ENCODE peak calls at places on chromosomes 5 and 9, in four cellular contexts. N is HAP-1, L is H7, B is astrocyte of the cerebellum. R is an unnamed sample.

GRCh38 chr5:96087939-96088338 is 126.3 kb upstream of the ELL2 start:
- DNase-seq in B (no peak), L (no peak), N (no peak), R (no peak)

GRCh38 chr9:125649826-125650225 is 57.2 kb downstream of the MAPKAP1 start:
- DNase-seq in N (no peak), L (no peak), B (no peak), R (no peak)

GRCh38 chr9:77011973-77012817 is 7.3 kb upstream of the FOXB2 start:
- DNase-seq in B (no peak), N (peak; percentile 45), L (peak; percentile 88), R (no peak)

GRCh38 chr9:86783884-86784283 is 163.4 kb downstream of the GAS1 start:
- DNase-seq in B (no peak), N (no peak), L (no peak), R (peak; percentile 68)

GRCh38 chr9:127783111-127783621 is 2.7 kb upstream of the CDK9 start:
- DNase-seq in B (no peak), L (peak; percentile 66), N (no peak), R (no peak)

GRCh38 chr5:168364738-168365550 is 73.5 kb downstream of the WWC1 start:
- DNase-seq in N (no peak), B (peak; percentile 9), L (peak; percentile 54), R (peak; percentile 38)

GRCh38 chr5:98556707-98557106 is 216.8 kb upstream of the RGMB start:
- DNase-seq in B (no peak), L (no peak), N (no peak), R (peak; percentile 45)

GRCh38 chr5:179267071-179267670 is 78.1 kb downstream of the ADAMTS2 start:
- DNase-seq in L (peak; percentile 81), N (no peak), B (no peak), R (no peak)

GRCh38 chr5:143244000-143244736 is 159.3 kb downstream of the NR3C1 start:
- DNase-seq in B (peak; percentile 94), L (no peak), N (no peak), R (peak; percentile 94)

GRCh38 chr9:6410653-6411052 is 2.3 kb upstream of the UHRF2 start:
- DNase-seq in L (no peak), N (no peak), B (no peak), R (no peak)

GRCh38 chr5:169956126-169956525 is 24.2 kb downstream of the INSYN2B start:
- DNase-seq in N (no peak), L (no peak), B (no peak), R (no peak)

GRCh38 chr5:50646591-50646990 is 19.8 kb upstream of the PARP8 start:
- DNase-seq in N (no peak), L (no peak), B (no peak), R (no peak)

GRCh38 chr9:5438301-5439162 is 807 bp upstream of the PLGRKT start:
- DNase-seq in L (no peak), N (no peak), B (no peak), R (no peak)

GRCh38 chr9:98971168-98971914 is 27.6 kb downstream of the COL15A1 start:
- DNase-seq in N (no peak), B (no peak), L (peak; percentile 60), R (no peak)

GRCh38 chr5:21164425-21164824 is 1176.4 kb upstream of the CDH18 start:
- DNase-seq in B (no peak), L (no peak), N (no peak), R (no peak)

GRCh38 chr5:142024771-142025304 is 12.0 kb upstream of the GNPDA1 start:
- DNase-seq in L (peak; percentile 91), N (peak; percentile 91), B (no peak), R (peak; percentile 32)

GRCh38 chr9:89529243-89530030 is 31.5 kb upstream of the SEMA4D start:
- DNase-seq in N (no peak), B (no peak), L (no peak), R (no peak)

GRCh38 chr5:8386889-8387288 is 517.9 kb downstream of the MTRR start:
- DNase-seq in N (no peak), B (no peak), L (no peak), R (no peak)

GRCh38 chr9:91186311-91187101 is 175.2 kb downstream of the AUH start:
- DNase-seq in B (no peak), N (no peak), L (no peak), R (no peak)

GRCh38 chr9:105219291-105219805 is 25.1 kb upstream of the SLC44A1 start:
- DNase-seq in N (no peak), L (no peak), B (no peak), R (no peak)

GRCh38 chr9:97500765-97501176 is 695 bp upstream of the TMOD1 start:
- DNase-seq in B (no peak), L (no peak), N (no peak), R (no peak)

GRCh38 chr5:119290161-119290569 is 65.7 kb upstream of the TNFAIP8 start:
- DNase-seq in N (no peak), B (no peak), L (no peak), R (no peak)

GRCh38 chr5:124408738-124409453 is 337.5 kb downstream of the ZNF608 start:
- DNase-seq in N (no peak), B (no peak), L (no peak), R (no peak)

GRCh38 chr9:107890921-107891465 is 401.4 kb upstream of the KLF4 start:
- DNase-seq in L (no peak), N (no peak), B (no peak), R (no peak)

GRCh38 chr9:133089271-133089671 is 27.5 kb downstream of the CEL start:
- DNase-seq in L (peak; percentile 73), N (no peak), B (no peak), R (no peak)

GRCh38 chr5:165630211-165630866 is 2124.9 kb downstream of the MAT2B start:
- DNase-seq in B (peak; percentile 62), N (peak; percentile 91), L (peak; percentile 65), R (peak; percentile 10)

GRCh38 chr9:14346826-14347407 is 33.0 kb upstream of the NFIB start:
- DNase-seq in N (no peak), L (peak; percentile 78), B (no peak), R (no peak)

GRCh38 chr9:129258124-129258822 is 80.2 kb upstream of the IER5L start:
- DNase-seq in N (peak; percentile 86), B (peak; percentile 62), L (peak; percentile 99), R (peak; percentile 70)

DNA sequence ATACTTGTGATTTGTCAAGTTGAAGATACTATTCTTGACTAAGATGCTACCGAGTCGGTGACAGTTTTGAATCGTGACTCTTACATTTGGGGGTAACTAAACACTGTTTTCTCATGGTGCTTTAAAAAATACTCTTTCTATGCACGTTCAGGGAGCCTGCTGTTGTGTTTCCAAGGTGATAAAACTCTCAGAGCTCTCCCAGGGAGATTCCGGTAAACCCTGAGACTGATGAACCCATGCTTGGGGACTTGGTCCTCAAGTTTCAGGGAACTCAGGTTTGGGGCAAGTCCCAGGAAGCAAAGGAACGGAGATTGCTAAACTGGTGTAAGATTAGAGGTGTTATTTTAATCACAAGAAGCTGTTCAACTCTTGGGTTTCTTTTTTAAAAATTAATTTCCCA is 1.4 kb downstream of the GDA start:
- DNase-seq in L (no peak), N (no peak), B (no peak), R (no peak)
- H3K4me3 ChIP-seq in L (no peak overlapping the region), N (no peak overlapping the region), B (no peak overlapping the region), R (no peak overlapping the region)

GRCh38 chr5:111364992-111365391 is 140.8 kb downstream of the CAMK4 start:
- DNase-seq in B (peak; percentile 3), N (no peak), L (no peak), R (no peak)
- H3K4me3 ChIP-seq in B (no peak overlapping the region), N (no peak overlapping the region), L (no peak overlapping the region), R (no peak overlapping the region)

DNA sequence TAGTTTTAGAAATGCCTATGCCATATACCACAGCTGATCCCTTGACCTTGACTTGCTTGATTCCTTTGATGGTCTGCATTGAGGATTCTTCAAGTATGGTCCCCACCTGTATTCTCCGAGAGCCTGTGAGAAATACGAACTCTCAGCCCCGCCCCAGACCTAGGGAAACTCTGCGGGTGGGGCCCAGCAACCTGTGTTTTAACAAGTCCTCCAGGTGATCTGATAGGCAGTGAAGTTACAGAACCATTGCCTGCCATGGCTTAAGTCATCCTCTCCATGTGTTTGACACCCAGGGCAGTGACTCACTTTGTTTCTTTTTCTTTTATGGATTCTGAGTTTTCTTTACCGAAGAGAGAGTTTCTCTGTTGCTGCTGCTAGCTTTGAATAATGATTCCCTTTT is 18.5 kb downstream of the FRMPD1 start:
- DNase-seq in N (no peak), L (no peak), B (no peak), R (no peak)
- H3K4me3 ChIP-seq in N (no peak overlapping the region), L (no peak overlapping the region), B (no peak overlapping the region), R (no peak overlapping the region)

DNA sequence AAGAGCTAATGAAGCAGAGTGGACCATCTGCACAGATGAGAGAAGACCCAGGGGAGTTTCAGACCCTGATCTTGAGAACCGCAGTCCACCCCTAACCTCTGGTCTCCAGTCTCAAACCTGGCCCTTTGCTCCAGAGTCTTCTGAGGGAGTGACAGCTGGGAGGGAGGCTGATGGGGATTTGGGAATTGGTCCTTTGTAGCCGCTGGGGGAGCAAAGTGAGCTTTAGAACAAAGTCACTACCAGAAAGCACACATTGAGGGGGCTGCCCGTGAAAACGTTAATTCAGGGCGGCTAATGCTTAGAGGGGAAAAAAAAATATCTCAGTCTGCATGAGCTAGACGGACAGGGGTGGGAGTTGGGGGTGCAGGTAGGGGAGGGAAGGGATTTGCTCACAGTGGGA is 123.2 kb upstream of the RETREG1 start:
- DNase-seq in B (no peak), N (peak; percentile 73), L (no peak), R (no peak)
- H3K4me3 ChIP-seq in B (no peak overlapping the region), N (peak overlapping the region; percentile 54), L (peak overlapping the region; percentile 39), R (no peak overlapping the region)